ENCODE peak calls at places on chromosomes 13 and 19, in four cellular contexts. R is CD8-positive, alpha-beta T cell; M is right lobe of liver; Q is GM12878. B is an unnamed sample.

GRCh38 chr19:58544591-58545285 is 874 bp downstream of the TRIM28 start:
- DNase-seq in M (peak), R (peak), Q (no peak), B (peak)

GRCh38 chr13:24267283-24267682 is 42.1 kb upstream of the C1QTNF9 start:
- DNase-seq in R (no peak), Q (peak), M (no peak), B (no peak)

GRCh38 chr13:107185889-107186288 is 618.0 kb upstream of the ARGLU1 start:
- DNase-seq in M (no peak), R (no peak), Q (no peak), B (no peak)

GRCh38 chr19:42285546-42285945 is 16.4 kb upstream of the PRR19 start:
- DNase-seq in R (no peak), M (no peak), Q (no peak), B (no peak)

GRCh38 chr13:24618219-24618955 is 61.8 kb upstream of the ATP12A start:
- DNase-seq in R (peak), Q (peak), M (no peak), B (no peak)

GRCh38 chr19:47111081-47111589 is 2.4 kb downstream of the ZC3H4 start:
- DNase-seq in M (no peak), Q (no peak), R (peak), B (no peak)

GRCh38 chr13:94390881-94391280 is 88.6 kb downstream of the DCT start:
- DNase-seq in Q (no peak), M (no peak), R (no peak), B (no peak)

GRCh38 chr13:77235456-77236022 is 91.4 kb downstream of the MYCBP2 start:
- DNase-seq in R (no peak), Q (no peak), M (no peak), B (no peak)

GRCh38 chr19:18340990-18341868 is 831 bp downstream of the PGPEP1 start:
- DNase-seq in R (peak), M (peak), Q (no peak), B (no peak)

GRCh38 chr13:87122551-87122950 is 548.6 kb upstream of the SLITRK5 start:
- DNase-seq in Q (no peak), R (no peak), M (no peak), B (no peak)

GRCh38 chr19:2675892-2676291 is 26.6 kb downstream of the GNG7 start:
- DNase-seq in R (no peak), Q (no peak), M (no peak), B (no peak)

GRCh38 chr19:55255618-55256423 is 3.0 kb downstream of the PPP6R1 start:
- DNase-seq in M (no peak), R (peak), Q (peak), B (no peak)

GRCh38 chr19:15463865-15464371 is 426 bp downstream of the RASAL3 start:
- DNase-seq in Q (no peak), R (peak), M (peak), B (no peak)

GRCh38 chr13:25292301-25292700 is 5.0 kb upstream of the MTMR6 start:
- DNase-seq in M (no peak), Q (no peak), R (no peak), B (no peak)

GRCh38 chr19:17950310-17951150 is 16.4 kb upstream of the KCNN1 start:
- DNase-seq in R (peak), M (no peak), Q (no peak), B (no peak)

GRCh38 chr19:42216653-42217521 is 590 bp downstream of the DEDD2 start:
- DNase-seq in M (peak), R (peak), Q (no peak), B (peak)

GRCh38 chr13:80339841-80340642 is 884 bp downstream of the SPRY2 start:
- DNase-seq in R (peak), M (peak), Q (no peak), B (peak)

GRCh38 chr19:36169084-36169760 is 17.0 kb upstream of the COX7A1 start:
- DNase-seq in M (no peak), R (no peak), Q (no peak), B (peak)

GRCh38 chr19:33797821-33798633 is 1.4 kb downstream of the KCTD15 start:
- DNase-seq in R (no peak), M (peak), Q (no peak), B (peak)

GRCh38 chr13:90868321-90868920 is 479.1 kb upstream of the MIR17HG start:
- DNase-seq in R (no peak), Q (no peak), M (no peak), B (peak)

GRCh38 chr19:18424122-18424889 is 5.1 kb downstream of the SSBP4 start:
- DNase-seq in R (no peak), M (no peak), Q (no peak), B (no peak)

GRCh38 chr13:38803566-38803965 is 116.7 kb downstream of the FREM2 start:
- DNase-seq in M (no peak), Q (no peak), R (no peak), B (no peak)

GRCh38 chr13:113084943-113085540 is 20.5 kb upstream of the F7 start:
- DNase-seq in R (no peak), M (no peak), Q (no peak), B (no peak)

GRCh38 chr19:16095071-16095571 is 16.6 kb upstream of the RAB8A start:
- DNase-seq in R (peak), Q (no peak), M (no peak), B (no peak)

GRCh38 chr13:24214528-24214927 is 54.0 kb downstream of the SPATA13 start:
- DNase-seq in M (no peak), R (no peak), Q (no peak), B (no peak)

GRCh38 chr13:30715837-30716236 is 19.5 kb upstream of the ALOX5AP start:
- DNase-seq in R (no peak), Q (no peak), M (no peak), B (no peak)

GRCh38 chr19:16587031-16588023 is 15.1 kb upstream of the SLC35E1 start:
- DNase-seq in R (peak), M (no peak), Q (peak), B (no peak)

GRCh38 chr13:37453246-37453645 is 145.3 kb downstream of the POSTN start:
- DNase-seq in R (no peak), Q (no peak), M (no peak), B (no peak)

GRCh38 chr19:31314849-31315620 is 34.2 kb downstream of the TSHZ3 start:
- DNase-seq in Q (no peak), R (no peak), M (no peak), B (peak)

GRCh38 chr19:28009696-28010095 is 1203.3 kb downstream of the UQCRFS1 start:
- DNase-seq in R (no peak), Q (no peak), M (no peak), B (no peak)

GRCh38 chr13:75415720-75416119 is 66.2 kb downstream of the TBC1D4 start:
- DNase-seq in Q (no peak), M (no peak), R (no peak), B (no peak)

GRCh38 chr13:93915269-93915809 is 564.1 kb downstream of the DCT start:
- DNase-seq in R (no peak), Q (no peak), M (no peak), B (no peak)

GRCh38 chr13:73131247-73131646 is 72.4 kb downstream of the KLF5 start:
- DNase-seq in M (no peak), R (no peak), Q (no peak), B (no peak)

GRCh38 chr19:41411682-41412265 is 14.2 kb downstream of the BCKDHA start:
- DNase-seq in M (no peak), Q (no peak), R (no peak), B (no peak)

GRCh38 chr13:33940898-33941297 is 122.9 kb downstream of the RFC3 start:
- DNase-seq in Q (no peak), R (no peak), M (no peak), B (no peak)

GRCh38 chr19:799076-799881 is 2.0 kb downstream of the PTBP1 start:
- DNase-seq in Q (no peak), M (peak), R (peak), B (no peak)
- TF ChIP-seq CTCF in Q (peak), M (no peak), R (no peak), B (no peak)

GRCh38 chr19:11597202-11598102 is at the start of gene ZNF627:
- DNase-seq in M (peak), R (peak), Q (peak), B (peak)
- TF ChIP-seq CTCF in M (peak), R (no peak), Q (peak), B (no peak)

DNA sequence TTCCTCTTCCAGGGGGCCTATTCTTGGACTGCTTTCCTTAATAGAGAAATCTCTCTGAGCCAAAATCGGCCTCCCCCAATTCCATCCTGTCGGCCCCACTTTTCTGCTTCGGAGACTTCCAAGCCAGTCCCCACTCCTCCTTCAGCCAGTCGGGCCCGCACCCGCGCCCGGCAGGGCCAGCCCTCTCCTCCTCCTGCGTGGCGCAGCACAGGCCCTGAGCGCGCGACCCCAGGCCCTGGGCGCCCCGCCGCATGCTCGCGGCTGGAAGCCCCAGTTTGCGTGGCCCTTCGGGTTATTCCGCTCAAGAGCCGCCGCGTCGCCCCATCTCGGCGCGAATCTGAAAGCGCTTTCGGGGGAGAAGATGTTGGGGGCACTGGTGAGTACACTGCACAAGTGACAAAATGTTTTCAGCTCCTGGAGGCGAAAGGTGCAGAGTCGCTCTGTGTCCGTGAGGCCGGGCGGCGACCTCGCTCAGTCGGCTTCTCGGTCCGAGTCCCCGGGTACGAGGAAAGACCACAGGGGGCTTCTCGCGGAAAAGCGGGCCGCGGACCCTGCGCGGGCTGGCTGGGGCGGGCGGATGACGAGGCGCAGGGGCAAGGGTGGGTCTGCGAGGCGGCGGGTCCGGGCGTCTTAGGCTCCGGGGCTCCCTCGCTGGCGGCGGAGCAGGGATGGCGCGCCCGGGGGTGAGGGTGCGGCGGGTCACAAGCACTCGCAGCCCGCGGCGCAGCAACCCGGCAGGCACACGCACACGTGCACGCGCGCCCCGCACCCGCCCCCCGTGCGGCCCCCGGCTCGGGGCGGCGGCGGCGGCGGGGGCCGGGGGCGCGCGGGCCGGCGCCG is at the start of gene IL17D:
- DNase-seq in M (no peak), Q (no peak), R (peak), B (peak)
- TF ChIP-seq CTCF in M (no peak), Q (no peak), R (no peak), B (no peak)

DNA sequence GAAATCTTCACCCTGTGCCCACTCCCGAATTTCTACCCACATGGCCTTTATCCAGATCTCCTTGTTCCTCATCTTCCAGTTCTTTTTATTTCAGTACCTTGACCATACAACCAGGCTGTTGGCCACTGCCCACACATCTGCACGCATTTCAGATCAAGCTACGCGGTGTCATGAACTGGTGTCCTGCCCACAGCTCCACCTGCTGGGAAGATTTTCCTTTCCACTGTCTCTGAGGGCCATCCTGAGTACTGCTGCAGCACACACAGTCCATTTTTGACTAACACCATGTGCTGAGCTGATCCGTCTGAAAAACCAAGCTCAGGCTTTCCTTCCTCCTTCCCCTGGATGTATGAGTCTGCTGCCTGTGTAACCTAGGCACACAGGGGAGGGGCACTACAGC is 71.8 kb downstream of the WASF3 start:
- DNase-seq in R (no peak), Q (no peak), M (peak), B (no peak)
- TF ChIP-seq CTCF in R (no peak), Q (no peak), M (peak), B (no peak)

GRCh38 chr19:32333227-32333626 is 12.2 kb upstream of the ZNF507 start:
- DNase-seq in M (no peak), Q (no peak), R (no peak), B (no peak)
- TF ChIP-seq CTCF in M (no peak), Q (no peak), R (no peak), B (no peak)

DNA sequence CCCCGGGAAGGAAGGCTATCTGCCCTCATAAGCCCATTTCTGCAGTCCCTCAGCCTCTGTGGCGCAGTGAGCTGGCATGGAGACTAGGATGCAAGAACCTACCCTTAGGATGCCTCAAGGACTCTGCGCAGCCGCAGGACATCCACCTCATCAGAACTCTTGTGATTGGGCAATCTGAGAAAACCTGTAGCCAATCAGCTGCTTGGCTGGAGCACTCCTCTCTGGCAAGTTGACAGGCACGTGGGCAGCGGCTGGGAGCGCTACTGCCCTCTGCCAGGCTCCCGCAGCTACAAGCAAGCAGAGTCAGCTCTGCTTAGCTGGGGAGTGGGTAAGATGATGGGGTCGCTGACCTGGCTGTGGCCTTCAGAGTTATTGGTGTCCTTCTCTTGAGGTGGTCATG is 1.5 kb upstream of the ECSIT start:
- DNase-seq in M (peak), Q (no peak), R (no peak), B (peak)
- TF ChIP-seq CTCF in M (peak), Q (peak), R (no peak), B (no peak)

GRCh38 chr19:51824603-51825002 is 29.6 kb downstream of the FPR3 start:
- DNase-seq in M (no peak), Q (no peak), R (no peak), B (no peak)

GRCh38 chr19:51830263-51830662 is 35.3 kb downstream of the FPR3 start:
- DNase-seq in R (no peak), M (no peak), Q (no peak), B (no peak)
- TF ChIP-seq CTCF in R (no peak), M (peak), Q (no peak), B (no peak)

GRCh38 chr19:44891016-44891882 is at the start of gene TOMM40:
- DNase-seq in R (peak), Q (no peak), M (no peak), B (peak)
- TF ChIP-seq CTCF in R (no peak), Q (no peak), M (peak), B (no peak)

DNA sequence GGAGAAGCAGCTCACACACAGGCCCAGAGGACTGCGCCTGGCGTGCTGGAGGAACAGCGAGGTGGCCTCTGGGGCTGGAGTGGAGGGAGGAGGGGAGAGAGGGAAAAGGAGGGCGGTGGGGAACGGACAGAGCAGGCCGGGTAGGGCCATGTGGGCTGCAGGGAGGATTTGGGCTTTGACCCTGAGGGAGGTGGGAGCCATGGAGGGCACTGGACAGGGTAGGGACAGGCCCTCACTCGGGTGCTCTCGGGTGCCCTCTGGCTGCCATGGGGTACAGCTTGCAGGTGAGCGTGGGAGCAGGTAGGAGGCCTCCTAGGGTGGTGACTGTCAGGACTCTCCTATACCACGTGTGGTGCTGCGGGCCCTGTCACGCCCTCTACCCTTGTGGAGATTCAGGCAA is 22.8 kb downstream of the PLIN4 start:
- DNase-seq in R (no peak), Q (no peak), M (no peak), B (no peak)
- TF ChIP-seq CTCF in R (no peak), Q (peak), M (peak), B (no peak)

GRCh38 chr19:23436318-23436717 is 41.0 kb upstream of the ZNF91 start:
- DNase-seq in M (no peak), R (no peak), Q (no peak), B (no peak)
- TF ChIP-seq CTCF in M (no peak), R (no peak), Q (no peak), B (no peak)